ENCODE peak calls at places on chromosome 5, in seven cellular contexts. One of them, this sample, is unnamed. For H3K27me3, the result is how much of the 10 kb centered on the place peaks cover.

GRCh38 chr5:160293901-160294561 is 18.3 kb downstream of the CCNJL start:
- DNase-seq in heart right ventricle: no peak
- DNase-seq in adrenal gland: no peak
- DNase-seq in spleen: peak
- DNase-seq in Karpas-422: no peak
- DNase-seq in psoas muscle: no peak
- DNase-seq in Panc1: no peak
- DNase-seq in this sample: no peak

GRCh38 chr5:135246605-135246922 is 152.5 kb downstream of the MACROH2A1 start:
- DNase-seq in psoas muscle: no peak
- DNase-seq in Panc1: no peak
- DNase-seq in adrenal gland: no peak
- DNase-seq in spleen: peak
- DNase-seq in Karpas-422: no peak
- DNase-seq in heart right ventricle: no peak
- DNase-seq in this sample: no peak

GRCh38 chr5:177129206-177129605 is 4.4 kb upstream of the NSD1 start:
- DNase-seq in Karpas-422: no peak
- DNase-seq in spleen: no peak
- DNase-seq in heart right ventricle: no peak
- DNase-seq in Panc1: no peak
- DNase-seq in psoas muscle: no peak
- DNase-seq in adrenal gland: no peak
- DNase-seq in this sample: no peak

GRCh38 chr5:103119067-103119764 is 722 bp downstream of the GIN1 start:
- DNase-seq in adrenal gland: no peak
- DNase-seq in heart right ventricle: no peak
- DNase-seq in psoas muscle: no peak
- DNase-seq in Panc1: peak
- DNase-seq in spleen: no peak
- DNase-seq in Karpas-422: peak
- DNase-seq in this sample: no peak

GRCh38 chr5:111670826-111671492 is 86.0 kb downstream of the NREP start:
- DNase-seq in spleen: no peak
- DNase-seq in heart right ventricle: no peak
- DNase-seq in psoas muscle: no peak
- DNase-seq in Karpas-422: no peak
- DNase-seq in Panc1: no peak
- DNase-seq in adrenal gland: no peak
- DNase-seq in this sample: no peak

GRCh38 chr5:17374973-17375844 is 122.8 kb upstream of the TAF11L2 start:
- DNase-seq in heart right ventricle: no peak
- DNase-seq in Panc1: no peak
- DNase-seq in spleen: no peak
- DNase-seq in psoas muscle: no peak
- DNase-seq in adrenal gland: no peak
- DNase-seq in Karpas-422: no peak
- DNase-seq in this sample: no peak

GRCh38 chr5:149667084-149667826 is 62.9 kb upstream of the PPARGC1B start:
- DNase-seq in spleen: no peak
- DNase-seq in psoas muscle: no peak
- DNase-seq in heart right ventricle: peak
- DNase-seq in adrenal gland: peak
- DNase-seq in Panc1: peak
- DNase-seq in Karpas-422: peak
- DNase-seq in this sample: no peak

GRCh38 chr5:57207681-57208080 is 33.8 kb downstream of the GPBP1 start:
- DNase-seq in psoas muscle: peak
- DNase-seq in Karpas-422: no peak
- DNase-seq in spleen: no peak
- DNase-seq in adrenal gland: peak
- DNase-seq in Panc1: no peak
- DNase-seq in heart right ventricle: peak
- DNase-seq in this sample: no peak

GRCh38 chr5:179485845-179486575 is 64.3 kb upstream of the RUFY1 start:
- DNase-seq in psoas muscle: no peak
- DNase-seq in adrenal gland: peak
- DNase-seq in spleen: peak
- DNase-seq in Karpas-422: no peak
- DNase-seq in heart right ventricle: no peak
- DNase-seq in Panc1: no peak
- DNase-seq in this sample: no peak

GRCh38 chr5:148922606-148923005 is 96.2 kb downstream of the ADRB2 start:
- DNase-seq in heart right ventricle: no peak
- DNase-seq in Panc1: no peak
- DNase-seq in psoas muscle: no peak
- DNase-seq in Karpas-422: no peak
- DNase-seq in spleen: no peak
- DNase-seq in adrenal gland: no peak
- DNase-seq in this sample: no peak

GRCh38 chr5:57715296-57715695 is 232.7 kb upstream of the ACTBL2 start:
- DNase-seq in adrenal gland: no peak
- DNase-seq in psoas muscle: no peak
- DNase-seq in Panc1: no peak
- DNase-seq in Karpas-422: no peak
- DNase-seq in spleen: no peak
- DNase-seq in heart right ventricle: no peak
- DNase-seq in this sample: no peak

GRCh38 chr5:82594097-82594496 is 315.9 kb upstream of the RPS23 start:
- DNase-seq in heart right ventricle: no peak
- DNase-seq in psoas muscle: no peak
- DNase-seq in adrenal gland: no peak
- DNase-seq in Karpas-422: no peak
- DNase-seq in Panc1: no peak
- DNase-seq in spleen: no peak
- DNase-seq in this sample: no peak

GRCh38 chr5:176754376-176754942 is 55.9 kb upstream of the UNC5A start:
- DNase-seq in psoas muscle: no peak
- DNase-seq in heart right ventricle: no peak
- DNase-seq in spleen: no peak
- DNase-seq in Panc1: no peak
- DNase-seq in adrenal gland: no peak
- DNase-seq in Karpas-422: no peak
- DNase-seq in this sample: no peak

GRCh38 chr5:180353226-180353962 is at the start of gene GFPT2:
- DNase-seq in Panc1: no peak
- DNase-seq in psoas muscle: peak
- DNase-seq in Karpas-422: no peak
- DNase-seq in heart right ventricle: peak
- DNase-seq in spleen: peak
- DNase-seq in adrenal gland: peak
- DNase-seq in this sample: peak

GRCh38 chr5:51380603-51381207 is 2.5 kb upstream of the ISL1 start:
- DNase-seq in Panc1: no peak
- DNase-seq in psoas muscle: no peak
- DNase-seq in adrenal gland: peak
- DNase-seq in heart right ventricle: no peak
- DNase-seq in spleen: no peak
- DNase-seq in Karpas-422: peak
- DNase-seq in this sample: no peak

GRCh38 chr5:51378061-51378409 is 5.2 kb upstream of the ISL1 start:
- DNase-seq in psoas muscle: no peak
- DNase-seq in adrenal gland: no peak
- DNase-seq in spleen: no peak
- DNase-seq in Panc1: no peak
- DNase-seq in Karpas-422: no peak
- DNase-seq in heart right ventricle: no peak
- DNase-seq in this sample: no peak

GRCh38 chr5:51377151-51378060 is 5.8 kb upstream of the ISL1 start:
- DNase-seq in psoas muscle: no peak
- DNase-seq in adrenal gland: peak
- DNase-seq in spleen: no peak
- DNase-seq in heart right ventricle: no peak
- DNase-seq in Karpas-422: no peak
- DNase-seq in Panc1: no peak
- DNase-seq in this sample: no peak

GRCh38 chr5:51378415-51378777 is 4.9 kb upstream of the ISL1 start:
- DNase-seq in heart right ventricle: no peak
- DNase-seq in psoas muscle: no peak
- DNase-seq in spleen: no peak
- DNase-seq in Panc1: no peak
- DNase-seq in Karpas-422: no peak
- DNase-seq in adrenal gland: peak
- DNase-seq in this sample: no peak

DNA sequence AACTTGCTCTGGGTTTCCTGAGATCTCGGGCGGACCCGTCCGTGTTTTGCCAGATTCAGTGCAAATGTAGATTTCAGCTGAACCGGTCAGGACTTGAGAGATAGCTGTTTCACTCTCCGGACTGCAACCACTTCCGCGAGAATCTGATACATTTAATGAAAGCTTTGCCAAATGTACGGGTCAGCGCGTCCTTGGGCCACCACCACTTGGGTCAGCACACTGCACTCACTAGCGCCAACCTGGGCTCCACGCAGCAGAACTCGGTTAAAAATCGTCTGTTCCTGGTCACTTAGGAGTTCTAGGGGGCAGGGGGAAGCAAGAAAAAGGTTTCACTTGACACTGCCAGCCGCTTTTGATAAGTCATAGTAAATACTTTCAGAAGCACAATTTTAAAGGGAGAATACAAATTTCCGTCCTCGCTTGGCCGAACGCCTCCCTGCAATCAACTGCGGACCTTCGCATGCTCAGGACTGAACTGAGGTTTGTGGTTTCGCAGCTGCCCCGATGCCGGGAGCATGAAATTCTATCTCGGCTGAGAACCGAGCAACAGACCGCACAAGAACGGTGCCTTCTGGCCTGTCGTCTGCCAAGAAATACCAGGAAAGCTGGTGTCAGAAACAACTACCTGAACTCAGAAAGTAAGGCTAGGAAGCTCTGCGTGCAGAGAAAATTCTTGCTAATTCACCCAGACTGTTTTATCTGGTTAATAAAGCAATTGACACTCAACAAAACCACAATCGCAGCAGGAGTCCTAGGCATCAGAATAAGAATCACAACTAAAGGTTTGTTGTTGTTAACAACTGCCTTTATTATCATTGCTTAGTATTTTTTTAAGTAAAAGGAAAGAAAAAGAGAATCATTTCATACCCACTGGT is 4.2 kb upstream of the ISL1 start:
- DNase-seq in spleen: no peak
- DNase-seq in psoas muscle: no peak
- DNase-seq in heart right ventricle: no peak
- DNase-seq in Karpas-422: no peak
- DNase-seq in Panc1: no peak
- DNase-seq in adrenal gland: peak
- DNase-seq in this sample: no peak
- H3K27me3 ChIP-seq in spleen: half or more
- H3K27me3 ChIP-seq in psoas muscle: under half
- H3K27me3 ChIP-seq in heart right ventricle: half or more
- H3K27me3 ChIP-seq in Karpas-422: under half
- H3K27me3 ChIP-seq in Panc1: half or more
- H3K27me3 ChIP-seq in adrenal gland: half or more
- H3K27me3 ChIP-seq in this sample: under half

DNA sequence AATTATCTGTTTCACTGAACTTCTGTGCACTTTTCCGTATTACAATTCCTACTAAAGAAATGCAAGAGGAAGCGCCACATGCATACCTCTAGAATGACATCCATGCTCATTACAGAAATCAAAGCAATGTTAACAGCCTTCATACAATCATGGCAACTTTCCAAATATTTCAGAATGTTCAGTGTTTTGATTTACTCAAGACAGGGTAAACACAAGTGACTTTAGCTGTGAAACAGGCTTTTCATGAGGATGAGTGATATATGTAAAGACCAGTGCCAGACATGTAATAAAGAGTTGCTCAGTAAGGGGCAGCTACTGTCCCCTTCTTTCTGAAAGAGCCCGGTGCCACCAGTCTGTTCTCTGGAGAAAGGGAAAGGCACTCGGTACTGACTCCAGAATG is 4.7 kb downstream of the BOD1 start:
- DNase-seq in spleen: no peak
- DNase-seq in Karpas-422: no peak
- DNase-seq in Panc1: no peak
- DNase-seq in heart right ventricle: no peak
- DNase-seq in psoas muscle: no peak
- DNase-seq in adrenal gland: no peak
- DNase-seq in this sample: no peak
- H3K27me3 ChIP-seq in spleen: under half
- H3K27me3 ChIP-seq in Karpas-422: under half
- H3K27me3 ChIP-seq in Panc1: under half
- H3K27me3 ChIP-seq in heart right ventricle: under half
- H3K27me3 ChIP-seq in psoas muscle: under half
- H3K27me3 ChIP-seq in adrenal gland: under half
- H3K27me3 ChIP-seq in this sample: under half

GRCh38 chr5:142713151-142713706 is 27.3 kb upstream of the FGF1 start:
- DNase-seq in heart right ventricle: peak
- DNase-seq in spleen: peak
- DNase-seq in adrenal gland: peak
- DNase-seq in Panc1: peak
- DNase-seq in psoas muscle: peak
- DNase-seq in Karpas-422: peak
- DNase-seq in this sample: peak

GRCh38 chr5:142717582-142718215 is 31.8 kb upstream of the FGF1 start:
- DNase-seq in spleen: no peak
- DNase-seq in heart right ventricle: peak
- DNase-seq in Karpas-422: peak
- DNase-seq in psoas muscle: no peak
- DNase-seq in Panc1: no peak
- DNase-seq in adrenal gland: peak
- DNase-seq in this sample: peak

GRCh38 chr5:142719836-142720330 is 34.0 kb upstream of the FGF1 start:
- DNase-seq in Karpas-422: no peak
- DNase-seq in heart right ventricle: no peak
- DNase-seq in spleen: no peak
- DNase-seq in adrenal gland: no peak
- DNase-seq in psoas muscle: no peak
- DNase-seq in Panc1: no peak
- DNase-seq in this sample: no peak

GRCh38 chr5:142716963-142717362 is 31.1 kb upstream of the FGF1 start:
- DNase-seq in spleen: no peak
- DNase-seq in psoas muscle: no peak
- DNase-seq in heart right ventricle: peak
- DNase-seq in Panc1: no peak
- DNase-seq in Karpas-422: peak
- DNase-seq in adrenal gland: peak
- DNase-seq in this sample: peak

DNA sequence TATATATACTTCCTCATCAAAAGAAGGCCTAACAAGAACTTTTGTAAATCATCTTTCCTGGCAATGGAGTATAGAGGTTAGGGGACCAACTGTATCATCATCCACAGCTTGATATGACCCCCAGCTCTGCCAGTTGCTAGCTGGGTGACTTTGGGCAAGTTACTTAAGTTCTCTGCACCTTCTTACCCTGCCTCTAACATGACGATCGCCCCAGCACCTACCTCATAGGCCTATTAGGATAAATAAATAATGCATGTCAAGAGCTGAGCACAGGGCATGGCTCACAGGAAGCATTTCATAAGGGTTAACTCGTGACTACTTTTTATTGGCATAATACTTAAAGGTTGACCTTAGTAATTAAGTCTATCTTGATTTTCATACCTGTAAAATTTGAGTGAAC is 29.4 kb upstream of the FGF1 start:
- DNase-seq in Karpas-422: no peak
- DNase-seq in spleen: no peak
- DNase-seq in Panc1: no peak
- DNase-seq in heart right ventricle: no peak
- DNase-seq in adrenal gland: no peak
- DNase-seq in psoas muscle: no peak
- DNase-seq in this sample: no peak
- H3K27me3 ChIP-seq in Karpas-422: under half
- H3K27me3 ChIP-seq in spleen: under half
- H3K27me3 ChIP-seq in Panc1: under half
- H3K27me3 ChIP-seq in heart right ventricle: under half
- H3K27me3 ChIP-seq in adrenal gland: under half
- H3K27me3 ChIP-seq in psoas muscle: under half
- H3K27me3 ChIP-seq in this sample: under half

GRCh38 chr5:141484499-141485304 is at the start of gene PCDHGC4:
- DNase-seq in heart right ventricle: no peak
- DNase-seq in spleen: no peak
- DNase-seq in adrenal gland: no peak
- DNase-seq in Karpas-422: no peak
- DNase-seq in psoas muscle: peak
- DNase-seq in Panc1: no peak
- DNase-seq in this sample: no peak
- H3K27me3 ChIP-seq in heart right ventricle: under half
- H3K27me3 ChIP-seq in spleen: under half
- H3K27me3 ChIP-seq in adrenal gland: under half
- H3K27me3 ChIP-seq in Karpas-422: under half
- H3K27me3 ChIP-seq in psoas muscle: under half
- H3K27me3 ChIP-seq in Panc1: under half
- H3K27me3 ChIP-seq in this sample: under half

This sample was measured in AG04450.